ENCODE peak calls at places on chromosomes 7 and 10, in seven cellular contexts. I is SJSA1; V is ACHN; M is OCI-LY7; L is adrenal gland; R is stimulated activated CD4-positive, alpha-beta T cell treated with anti-CD3 and anti-CD28 coated beads, Interleukin-1b, Interleukin-23, amount 100 ng/mL, for 1 hour; X is activated CD8-positive, alpha-beta memory T cell treated with anti-CD3 and anti-CD28 coated beads for 48 hours. U is an unnamed sample.

GRCh38 chr7:16929146-16929762 is 47.5 kb upstream of the AGR3 start:
- DNase-seq in I (no peak), V (no peak), M (peak), L (no peak), R (no peak), X (no peak), U (no peak)

GRCh38 chr10:29345144-29345892 is 56.4 kb downstream of the LYZL1 start:
- DNase-seq in I (peak), V (no peak), M (no peak), L (no peak), R (no peak), X (no peak), U (no peak)

GRCh38 chr10:89262331-89263020 is 10.9 kb upstream of the LIPA start:
- DNase-seq in I (no peak), V (no peak), M (no peak), L (no peak), R (no peak), X (no peak), U (no peak)

GRCh38 chr10:1612910-1613309 is 124.4 kb downstream of the ADARB2 start:
- DNase-seq in I (no peak), V (no peak), M (no peak), L (no peak), R (no peak), X (no peak), U (no peak)

GRCh38 chr10:95475003-95475383 is 86.2 kb downstream of the SORBS1 start:
- DNase-seq in I (no peak), V (no peak), M (no peak), L (no peak), R (no peak), X (no peak), U (no peak)

GRCh38 chr7:151518105-151518780 is 1.5 kb downstream of the RHEB start:
- DNase-seq in I (peak), V (peak), M (peak), L (peak), R (peak), X (peak), U (no peak)

GRCh38 chr7:100949227-100949930 is at the start of gene MUC3A:
- DNase-seq in I (no peak), V (no peak), M (no peak), L (no peak), R (no peak), X (no peak), U (no peak)

GRCh38 chr10:116694253-116694926 is 48.0 kb downstream of the HSPA12A start:
- DNase-seq in I (peak), V (peak), M (no peak), L (no peak), R (no peak), X (no peak), U (no peak)

GRCh38 chr7:19327011-19327410 is 181.8 kb upstream of the FERD3L start:
- DNase-seq in I (peak), V (no peak), M (no peak), L (no peak), R (no peak), X (no peak), U (no peak)

U was measured in thoracic aorta.